ENCODE peak calls at places on chromosomes 6 and 20, in seven cellular contexts. D is upper lobe of right lung; Q is lower lobe of right lung; S is astrocyte of the spinal cord; C is AG04449; E is fibroblast of lung; M is CD8-positive, alpha-beta memory T cell. O is an unnamed sample.

GRCh38 chr6:94251878-94252277 is 832.5 kb upstream of the EPHA7 start:
- DNase-seq in D (no peak), Q (no peak), S (no peak), C (no peak), E (no peak), M (no peak), O (no peak)

GRCh38 chr6:41787219-41787917 is at the start of gene TOMM6:
- DNase-seq in D (peak; percentile 98), Q (peak; percentile 97), S (peak; percentile 96), C (peak; percentile 47), E (peak; percentile 95), M (peak; percentile 96), O (peak; percentile 99)

GRCh38 chr6:99606670-99607415 is at the start of gene PRDM13:
- DNase-seq in D (no peak), Q (no peak), S (no peak), C (no peak), E (no peak), M (no peak), O (no peak)

GRCh38 chr20:57610261-57610952 is 9.8 kb downstream of the ZBP1 start:
- DNase-seq in D (peak; percentile 59), Q (peak; percentile 32), S (no peak), C (no peak), E (no peak), M (peak; percentile 41), O (no peak)

GRCh38 chr6:18990313-18990978 is 603.3 kb downstream of the RNF144B start:
- DNase-seq in D (peak; percentile 86), Q (peak; percentile 77), S (peak; percentile 46), C (no peak), E (peak; percentile 55), M (no peak), O (peak; percentile 93)

GRCh38 chr20:53009979-53010735 is 38.0 kb downstream of the TSHZ2 start:
- DNase-seq in D (no peak), Q (no peak), S (no peak), C (no peak), E (no peak), M (no peak), O (no peak)

GRCh38 chr6:21005816-21006553 is 471.7 kb downstream of the CDKAL1 start:
- DNase-seq in D (no peak), Q (no peak), S (peak; percentile 93), C (peak; percentile 60), E (peak; percentile 90), M (no peak), O (no peak)

GRCh38 chr6:17886891-17887290 is 100.5 kb downstream of the KIF13A start:
- DNase-seq in D (no peak), Q (no peak), S (no peak), C (no peak), E (no peak), M (no peak), O (peak; percentile 80)

GRCh38 chr6:110612298-110612697 is 135.9 kb upstream of the SLC22A16 start:
- DNase-seq in D (no peak), Q (no peak), S (no peak), C (no peak), E (no peak), M (no peak), O (no peak)

GRCh38 chr6:47698342-47698787 is at the start of gene ADGRF4:
- DNase-seq in D (no peak), Q (no peak), S (peak; percentile 30), C (no peak), E (peak; percentile 48), M (no peak), O (no peak)

GRCh38 chr6:56668158-56668557 is 25.5 kb upstream of the DST start:
- DNase-seq in D (no peak), Q (no peak), S (no peak), C (no peak), E (no peak), M (no peak), O (no peak)

GRCh38 chr20:45338121-45339030 is 9.8 kb downstream of the SDC4 start:
- DNase-seq in D (no peak), Q (no peak), S (no peak), C (no peak), E (peak; percentile 47), M (no peak), O (no peak)
- H3K4me3 ChIP-seq in D (no peak overlapping the region), Q (no peak overlapping the region), S (no peak overlapping the region), C (no peak overlapping the region), E (no peak overlapping the region), M (no peak overlapping the region), O (no peak overlapping the region)

DNA sequence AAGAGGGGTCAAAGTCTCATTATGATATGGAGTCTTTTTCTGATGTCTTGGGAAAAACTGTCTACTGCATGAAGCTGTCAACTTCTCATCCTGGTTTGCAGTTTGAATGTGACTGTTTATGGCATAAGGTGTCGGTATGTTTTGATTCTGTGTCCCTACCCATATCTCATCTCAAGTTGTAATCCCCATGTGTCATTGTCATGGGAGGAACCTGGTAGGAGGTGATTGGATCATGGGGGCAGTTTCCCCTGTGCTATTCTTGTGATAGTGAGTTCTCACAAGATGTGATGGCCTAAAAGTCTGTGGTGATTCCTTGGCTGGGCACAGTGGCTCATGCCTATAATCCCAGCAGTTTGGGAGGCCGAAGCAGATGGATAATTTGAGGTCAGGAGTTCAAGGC is 47.6 kb downstream of the MRAP2 start:
- DNase-seq in D (no peak), Q (no peak), S (no peak), C (no peak), E (no peak), M (no peak), O (no peak)
- H3K4me3 ChIP-seq in D (no peak overlapping the region), Q (no peak overlapping the region), S (no peak overlapping the region), C (no peak overlapping the region), E (no peak overlapping the region), M (no peak overlapping the region), O (no peak overlapping the region)

DNA sequence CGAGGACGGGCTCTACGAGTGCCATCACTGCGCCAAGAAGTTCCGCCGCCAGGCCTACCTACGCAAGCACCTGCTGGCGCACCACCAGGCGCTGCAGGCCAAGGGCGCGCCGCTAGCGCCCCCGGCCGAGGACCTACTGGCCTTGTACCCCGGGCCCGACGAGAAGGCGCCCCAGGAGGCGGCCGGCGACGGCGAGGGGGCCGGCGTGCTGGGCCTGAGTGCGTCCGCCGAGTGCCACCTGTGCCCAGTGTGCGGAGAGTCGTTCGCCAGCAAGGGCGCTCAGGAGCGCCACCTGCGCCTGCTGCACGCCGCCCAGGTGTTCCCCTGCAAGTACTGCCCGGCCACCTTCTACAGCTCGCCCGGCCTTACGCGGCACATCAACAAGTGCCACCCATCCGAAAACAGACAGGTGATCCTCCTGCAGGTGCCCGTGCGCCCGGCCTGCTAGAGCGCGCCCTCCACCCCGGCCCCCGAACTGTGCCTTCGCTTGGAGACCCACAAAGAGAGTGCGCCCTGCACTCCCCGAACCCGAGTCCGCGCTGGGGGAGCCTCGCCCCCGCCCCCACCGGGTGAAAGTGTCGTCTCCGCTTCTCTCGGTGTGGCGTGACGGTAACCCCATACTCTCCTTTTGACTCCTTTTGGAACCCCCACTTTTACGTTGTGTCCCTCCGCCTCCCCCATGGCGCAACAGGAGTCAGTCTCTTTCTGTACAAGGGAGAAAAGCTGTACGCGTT is 1.6 kb downstream of the INSM1 start:
- DNase-seq in D (no peak), Q (no peak), S (no peak), C (no peak), E (no peak), M (no peak), O (peak; percentile 44)
- H3K4me3 ChIP-seq in D (no peak overlapping the region), Q (no peak overlapping the region), S (no peak overlapping the region), C (no peak overlapping the region), E (no peak overlapping the region), M (no peak overlapping the region), O (peak overlapping the region; percentile 90)

GRCh38 chr6:44227138-44227770 is 3.9 kb downstream of the SLC29A1 start:
- DNase-seq in D (no peak), Q (no peak), S (no peak), C (no peak), E (no peak), M (no peak), O (no peak)

GRCh38 chr6:44229376-44230033 is 6.1 kb downstream of the SLC29A1 start:
- DNase-seq in D (no peak), Q (no peak), S (no peak), C (no peak), E (no peak), M (peak; percentile 8), O (peak; percentile 4)

GRCh38 chr6:44228031-44228430 is 4.6 kb downstream of the SLC29A1 start:
- DNase-seq in D (no peak), Q (no peak), S (no peak), C (no peak), E (no peak), M (no peak), O (no peak)

GRCh38 chr6:44228836-44229235 is 5.4 kb downstream of the SLC29A1 start:
- DNase-seq in D (no peak), Q (no peak), S (no peak), C (no peak), E (no peak), M (peak; percentile 14), O (peak; percentile 4)

GRCh38 chr6:44228433-44228832 is 5.0 kb downstream of the SLC29A1 start:
- DNase-seq in D (no peak), Q (no peak), S (no peak), C (no peak), E (no peak), M (no peak), O (no peak)
- H3K4me3 ChIP-seq in D (no peak overlapping the region), Q (no peak overlapping the region), S (no peak overlapping the region), C (no peak overlapping the region), E (no peak overlapping the region), M (no peak overlapping the region), O (no peak overlapping the region)

GRCh38 chr6:112330877-112331260 is 16.3 kb upstream of the RFPL4B start:
- DNase-seq in D (no peak), Q (no peak), S (no peak), C (no peak), E (no peak), M (no peak), O (no peak)
- H3K4me3 ChIP-seq in D (no peak overlapping the region), Q (no peak overlapping the region), S (no peak overlapping the region), C (no peak overlapping the region), E (no peak overlapping the region), M (no peak overlapping the region), O (no peak overlapping the region)

GRCh38 chr20:59754551-59754950 is 150.2 kb downstream of the PHACTR3 start:
- DNase-seq in D (no peak), Q (no peak), S (no peak), C (no peak), E (no peak), M (no peak), O (no peak)
- H3K4me3 ChIP-seq in D (no peak overlapping the region), Q (no peak overlapping the region), S (no peak overlapping the region), C (no peak overlapping the region), E (no peak overlapping the region), M (no peak overlapping the region), O (no peak overlapping the region)

DNA sequence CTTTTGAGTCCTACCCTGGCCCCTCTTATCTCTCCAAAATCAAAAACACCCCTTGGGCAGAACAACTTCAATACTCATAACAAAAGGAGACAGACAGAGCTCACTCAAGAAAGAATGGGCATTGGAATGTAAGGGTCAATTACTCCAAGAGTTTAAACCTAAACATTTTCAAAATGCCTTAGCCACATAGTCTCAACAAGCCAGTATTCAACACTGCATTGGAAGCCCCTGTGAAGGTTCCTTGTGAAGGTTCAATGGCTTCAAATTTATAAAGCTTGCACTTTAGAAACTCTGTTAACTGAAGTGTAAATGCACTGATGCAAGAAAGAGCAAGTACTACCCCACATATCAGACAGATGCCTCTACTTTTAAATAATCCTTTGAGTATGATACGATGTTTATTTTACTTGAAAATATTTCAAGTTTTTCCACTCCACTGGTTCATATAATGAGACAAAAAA is 139.1 kb upstream of the LAMP5 start:
- DNase-seq in D (no peak), Q (no peak), S (peak; percentile 48), C (no peak), E (peak; percentile 74), M (no peak), O (no peak)
- H3K4me3 ChIP-seq in D (no peak overlapping the region), Q (no peak overlapping the region), S (no peak overlapping the region), C (no peak overlapping the region), E (no peak overlapping the region), M (no peak overlapping the region), O (no peak overlapping the region)